ENCODE peak calls at places on chromosomes 13 and 19, in seven cellular contexts. H, U, M, W, S, Y and V are unnamed samples.

GRCh38 chr13:27007166-27007565 is 164.4 kb downstream of the USP12 start:
- DNase-seq in H (no peak), U (no peak), M (no peak), W (no peak), S (peak), Y (no peak), V (no peak)

GRCh38 chr13:23969672-23970071 is 72.4 kb upstream of the C1QTNF9B start:
- DNase-seq in H (no peak), U (no peak), M (peak), W (no peak), S (no peak), Y (no peak), V (peak)

GRCh38 chr19:2186071-2186846 is 22.5 kb downstream of the DOT1L start:
- DNase-seq in H (no peak), U (no peak), M (peak), W (no peak), S (peak), Y (peak), V (no peak)

GRCh38 chr19:31339405-31339804 is 9.8 kb downstream of the TSHZ3 start:
- DNase-seq in H (no peak), U (no peak), M (peak), W (no peak), S (no peak), Y (no peak), V (no peak)

GRCh38 chr13:108561152-108561551 is 68.3 kb upstream of the MYO16 start:
- DNase-seq in H (no peak), U (no peak), M (no peak), W (no peak), S (no peak), Y (no peak), V (peak)

GRCh38 chr19:19381007-19381926 is 24.2 kb upstream of the GATAD2A start:
- DNase-seq in H (no peak), U (no peak), M (no peak), W (no peak), S (no peak), Y (no peak), V (no peak)

GRCh38 chr13:81388400-81388799 is 1047.5 kb upstream of the SPRY2 start:
- DNase-seq in H (no peak), U (no peak), M (no peak), W (no peak), S (no peak), Y (no peak), V (no peak)

GRCh38 chr13:48840366-48840765 is 135.3 kb upstream of the FNDC3A start:
- DNase-seq in H (no peak), U (no peak), M (no peak), W (no peak), S (no peak), Y (no peak), V (no peak)

GRCh38 chr13:96165840-96166239 is 75.9 kb downstream of the HS6ST3 start:
- DNase-seq in H (no peak), U (no peak), M (no peak), W (no peak), S (no peak), Y (no peak), V (no peak)

GRCh38 chr13:78015782-78016181 is 97.2 kb upstream of the EDNRB start:
- DNase-seq in H (no peak), U (no peak), M (no peak), W (no peak), S (no peak), Y (no peak), V (no peak)

GRCh38 chr19:44542671-44543070 is 13.2 kb upstream of the CEACAM20 start:
- DNase-seq in H (no peak), U (no peak), M (no peak), W (no peak), S (no peak), Y (no peak), V (no peak)

GRCh38 chr19:10502524-10503001 is 593 bp downstream of the KEAP1 start:
- DNase-seq in H (peak), U (peak), M (peak), W (peak), S (peak), Y (peak), V (peak)

GRCh38 chr19:1223018-1223855 is 14.6 kb downstream of the CBARP start:
- DNase-seq in H (no peak), U (no peak), M (peak), W (no peak), S (no peak), Y (peak), V (no peak)

GRCh38 chr19:38731654-38732301 is 12.5 kb downstream of the CAPN12 start:
- DNase-seq in H (no peak), U (no peak), M (no peak), W (no peak), S (no peak), Y (peak), V (no peak)

GRCh38 chr19:932647-933552 is 7.1 kb downstream of the ARID3A start:
- DNase-seq in H (no peak), U (no peak), M (peak), W (no peak), S (no peak), Y (peak), V (no peak)

GRCh38 chr19:17766543-17767131 is 15.4 kb downstream of the FCHO1 start:
- DNase-seq in H (peak), U (peak), M (peak), W (no peak), S (peak), Y (peak), V (no peak)

GRCh38 chr13:99972190-99972731 is 694 bp upstream of the ZIC5 start:
- DNase-seq in H (no peak), U (no peak), M (no peak), W (no peak), S (no peak), Y (no peak), V (no peak)

GRCh38 chr19:23882493-23882892 is 32.2 kb upstream of the ZNF726 start:
- DNase-seq in H (no peak), U (no peak), M (no peak), W (no peak), S (no peak), Y (no peak), V (no peak)

GRCh38 chr19:14094854-14095253 is 4.3 kb upstream of the SAMD1 start:
- DNase-seq in H (no peak), U (no peak), M (no peak), W (no peak), S (no peak), Y (no peak), V (no peak)

GRCh38 chr13:29572575-29572974 is 22.9 kb downstream of the SLC7A1 start:
- DNase-seq in H (no peak), U (no peak), M (no peak), W (no peak), S (no peak), Y (no peak), V (no peak)

GRCh38 chr19:38942471-38943181 is 11.9 kb downstream of the MRPS12 start:
- DNase-seq in H (no peak), U (no peak), M (no peak), W (no peak), S (no peak), Y (no peak), V (no peak)

GRCh38 chr13:75762066-75762937 is 126.2 kb downstream of the LMO7 start:
- DNase-seq in H (no peak), U (no peak), M (peak), W (no peak), S (no peak), Y (no peak), V (no peak)

GRCh38 chr13:40613192-40613818 is 53.1 kb downstream of the FOXO1 start:
- DNase-seq in H (no peak), U (no peak), M (no peak), W (peak), S (peak), Y (no peak), V (no peak)

GRCh38 chr13:73513751-73514150 is 454.9 kb downstream of the KLF5 start:
- DNase-seq in H (no peak), U (no peak), M (no peak), W (no peak), S (no peak), Y (no peak), V (no peak)

GRCh38 chr19:33622809-33623511 is 1.2 kb downstream of the CHST8 start:
- DNase-seq in H (peak), U (no peak), M (no peak), W (no peak), S (no peak), Y (no peak), V (no peak)

GRCh38 chr13:51832471-51833152 is 12.4 kb downstream of the TMEM272 start:
- DNase-seq in H (no peak), U (peak), M (peak), W (no peak), S (no peak), Y (no peak), V (no peak)

GRCh38 chr13:75826391-75826790 is 190.3 kb downstream of the LMO7 start:
- DNase-seq in H (no peak), U (no peak), M (no peak), W (no peak), S (no peak), Y (no peak), V (no peak)

GRCh38 chr19:2633693-2634075 is 68.8 kb downstream of the GNG7 start:
- DNase-seq in H (no peak), U (no peak), M (no peak), W (no peak), S (no peak), Y (no peak), V (no peak)

GRCh38 chr13:21420706-21421105 is 38.4 kb downstream of the ZDHHC20 start:
- DNase-seq in H (no peak), U (no peak), M (no peak), W (no peak), S (no peak), Y (no peak), V (no peak)

GRCh38 chr13:81929988-81930387 is 1589.1 kb upstream of the SPRY2 start:
- DNase-seq in H (peak), U (no peak), M (peak), W (no peak), S (no peak), Y (no peak), V (peak)

GRCh38 chr19:19637523-19638251 is 5.8 kb downstream of the GMIP start:
- DNase-seq in H (no peak), U (no peak), M (no peak), W (no peak), S (no peak), Y (no peak), V (no peak)

GRCh38 chr19:14149011-14149410 is 12.6 kb upstream of the ASF1B start:
- DNase-seq in H (no peak), U (no peak), M (no peak), W (no peak), S (no peak), Y (no peak), V (no peak)

GRCh38 chr13:79593611-79594275 is 112.8 kb downstream of the NDFIP2 start:
- DNase-seq in H (no peak), U (no peak), M (peak), W (no peak), S (no peak), Y (no peak), V (no peak)

GRCh38 chr19:6239401-6239844 is 40.4 kb downstream of the MLLT1 start:
- DNase-seq in H (no peak), U (no peak), M (peak), W (no peak), S (no peak), Y (no peak), V (no peak)

GRCh38 chr13:48731957-48732569 is 78.3 kb downstream of the CYSLTR2 start:
- DNase-seq in H (peak), U (peak), M (peak), W (no peak), S (no peak), Y (peak), V (no peak)

GRCh38 chr19:7670150-7670784 is 1.4 kb downstream of the RETN start:
- DNase-seq in H (no peak), U (no peak), M (no peak), W (no peak), S (peak), Y (no peak), V (no peak)

GRCh38 chr13:42041684-42042035 is 6.8 kb upstream of the DGKH start:
- DNase-seq in H (peak), U (peak), M (peak), W (peak), S (peak), Y (peak), V (peak)